ENCODE peak calls at places on chromosomes 3 and 15, in ten cellular contexts. P is stimulated activated CD4-positive, alpha-beta T cell treated with anti-CD3 and anti-CD28 coated beads, Interleukin-12 subunit alpha, Interleukin-12 subunit beta, amount 100 ng/mL, for 4 hours; I is psoas muscle; N is iris pigment epithelial cell; V is activated T-helper 1 cell treated with Interleukin-2 at 50 U/mL for 16 hours; R is head of caudate nucleus; E is endothelial cell; S is T follicular helper cell; U is activated CD4-positive, alpha-beta T cell treated with anti-CD3 and anti-CD28 coated beads for 1 hour; M is prostate gland. D is an unnamed sample.

GRCh38 chr15:50051811-50052419 is 67.1 kb downstream of the ATP8B4 start:
- DNase-seq in M (peak; percentile 32), S (no peak), I (peak; percentile 16), U (no peak), N (peak; percentile 90), R (peak; percentile 61), V (no peak), P (no peak), E (peak; percentile 35), D (no peak)

GRCh38 chr3:70433091-70433490 is 120.7 kb upstream of the MDFIC2 start:
- DNase-seq in N (peak; percentile 90), S (no peak), P (no peak), E (no peak), V (no peak), R (no peak), I (no peak), M (no peak), U (no peak), D (no peak)

GRCh38 chr3:39941941-39942340 is 132.5 kb downstream of the MYRIP start:
- DNase-seq in V (no peak), U (no peak), R (no peak), E (no peak), S (no peak), P (no peak), I (no peak), N (no peak), M (no peak), D (no peak)

GRCh38 chr3:47899495-47900108 is 96.7 kb downstream of the DHX30 start:
- DNase-seq in I (no peak), U (no peak), V (no peak), N (peak; percentile 64), P (no peak), R (no peak), S (no peak), M (no peak), E (no peak), D (no peak)

GRCh38 chr15:40157748-40158447 is 3.0 kb upstream of the BUB1B start:
- DNase-seq in M (no peak), U (no peak), S (no peak), P (no peak), I (no peak), N (no peak), E (no peak), R (no peak), V (no peak), D (no peak)

GRCh38 chr3:50211930-50212329 is 6.9 kb downstream of the SLC38A3 start:
- DNase-seq in N (peak; percentile 49), P (no peak), E (no peak), S (no peak), M (no peak), U (no peak), R (no peak), V (no peak), I (no peak), D (no peak)

GRCh38 chr3:193780810-193781472 is 187.9 kb downstream of the OPA1 start:
- DNase-seq in R (peak; percentile 78), S (no peak), N (peak; percentile 63), P (peak; percentile 19), M (peak; percentile 59), E (peak; percentile 74), U (no peak), I (peak; percentile 73), V (no peak), D (no peak)

GRCh38 chr15:90203922-90204321 is 2.8 kb downstream of the SEMA4B start:
- DNase-seq in R (no peak), M (no peak), V (no peak), P (no peak), S (no peak), N (no peak), E (no peak), I (no peak), U (no peak), D (no peak)

GRCh38 chr3:141083226-141083625 is 32.1 kb downstream of the SPSB4 start:
- DNase-seq in S (no peak), U (no peak), I (no peak), N (no peak), R (no peak), M (no peak), V (no peak), P (no peak), E (no peak), D (no peak)

GRCh38 chr15:48458876-48459275 is 127.6 kb downstream of the DUT start:
- DNase-seq in R (no peak), I (no peak), S (no peak), U (no peak), M (no peak), E (no peak), N (peak; percentile 49), P (no peak), V (no peak), D (no peak)

GRCh38 chr3:177439729-177440269 is 242.5 kb upstream of the TBL1XR1 start:
- DNase-seq in E (no peak), U (no peak), I (no peak), V (no peak), S (no peak), N (peak; percentile 54), R (no peak), M (no peak), P (no peak), D (no peak)

GRCh38 chr15:89822951-89823701 is 8.5 kb upstream of the ANPEP start:
- DNase-seq in V (no peak), I (no peak), P (no peak), U (no peak), M (no peak), S (no peak), N (no peak), R (no peak), E (no peak), D (no peak)

GRCh38 chr3:197613187-197613586 is 57.4 kb upstream of the BDH1 start:
- DNase-seq in S (peak; percentile 36), P (no peak), E (no peak), N (no peak), M (no peak), V (no peak), R (no peak), I (no peak), U (no peak), D (no peak)

GRCh38 chr15:61974759-61975158 is 85.5 kb downstream of the VPS13C start:
- DNase-seq in V (no peak), R (no peak), S (no peak), I (no peak), P (no peak), U (no peak), E (no peak), M (no peak), N (peak; percentile 10), D (no peak)

GRCh38 chr15:62392411-62392810 is 227.3 kb upstream of the C2CD4B start:
- DNase-seq in V (no peak), E (peak; percentile 6), N (peak; percentile 31), M (no peak), U (no peak), P (no peak), S (no peak), I (peak; percentile 31), R (no peak), D (no peak)

GRCh38 chr3:69051796-69052566 is at the start of gene TMF1:
- DNase-seq in U (peak; percentile 95), M (peak; percentile 99), P (peak; percentile 96), N (peak; percentile 99), S (peak; percentile 97), I (peak; percentile 98), R (peak; percentile 98), E (peak; percentile 96), V (peak; percentile 93), D (no peak)

GRCh38 chr3:31247850-31248618 is 284.7 kb upstream of the STT3B start:
- DNase-seq in I (no peak), R (no peak), E (no peak), S (no peak), M (peak; percentile 81), V (no peak), P (no peak), U (no peak), N (no peak), D (no peak)

GRCh38 chr3:14784087-14784596 is 34.6 kb upstream of the FGD5 start:
- DNase-seq in I (no peak), M (no peak), S (no peak), U (no peak), N (no peak), P (no peak), E (no peak), R (no peak), V (no peak), D (no peak)

GRCh38 chr3:9897408-9898372 is 5.0 kb upstream of the IL17RE start:
- DNase-seq in S (no peak), P (no peak), U (no peak), R (no peak), E (no peak), N (peak; percentile 72), V (no peak), I (no peak), M (peak; percentile 82), D (no peak)

GRCh38 chr15:95872366-95872771 is 458.1 kb upstream of the NR2F2 start:
- DNase-seq in E (no peak), U (no peak), N (peak; percentile 87), P (no peak), I (no peak), M (no peak), V (no peak), S (no peak), R (no peak), D (no peak)

GRCh38 chr3:185931777-185932176 is 6.0 kb downstream of the TRA2B start:
- DNase-seq in M (no peak), S (no peak), E (no peak), U (no peak), N (no peak), I (no peak), R (no peak), P (no peak), V (no peak), D (no peak)

GRCh38 chr3:192850501-192850981 is 67.1 kb downstream of the MB21D2 start:
- DNase-seq in U (no peak), N (peak; percentile 83), M (no peak), P (peak; percentile 31), S (no peak), V (no peak), R (peak; percentile 44), I (no peak), E (no peak), D (no peak)

GRCh38 chr3:9807981-9808344 is 2.1 kb upstream of the TTLL3 start:
- DNase-seq in E (no peak), M (no peak), U (no peak), R (no peak), V (no peak), S (no peak), P (no peak), I (no peak), N (no peak), D (no peak)

GRCh38 chr3:189773056-189773455 is 141.9 kb downstream of the TP63 start:
- DNase-seq in R (no peak), V (no peak), S (no peak), N (peak; percentile 34), M (no peak), P (no peak), E (no peak), I (no peak), U (no peak), D (no peak)

GRCh38 chr3:114660808-114661207 is 367.0 kb downstream of the TIGIT start:
- DNase-seq in S (no peak), U (no peak), I (no peak), V (no peak), R (no peak), M (no peak), P (no peak), E (no peak), N (no peak), D (no peak)

GRCh38 chr15:32042269-32042996 is 12.1 kb downstream of the CHRNA7 start:
- DNase-seq in E (no peak), U (no peak), P (no peak), N (no peak), V (no peak), S (no peak), R (no peak), I (no peak), M (no peak), D (no peak)

GRCh38 chr3:42970557-42970956 is 8.6 kb upstream of the GASK1A start:
- DNase-seq in N (no peak), E (no peak), M (no peak), U (no peak), R (no peak), V (no peak), P (no peak), S (no peak), I (no peak), D (no peak)

GRCh38 chr3:35254917-35255316 is 384.4 kb upstream of the ARPP21 start:
- DNase-seq in E (no peak), V (no peak), R (no peak), P (no peak), M (no peak), N (no peak), U (no peak), S (no peak), I (no peak), D (no peak)

D was measured in activated gamma-delta T cell.